ENCODE peak calls at places on chromosomes 6 and 20, in five cellular contexts. C is NCI-H345; B is HCEC 1CT; M is effector memory CD8-positive, alpha-beta T cell; I is dermis microvascular lymphatic vessel endothelial cell. D is an unnamed sample.

GRCh38 chr6:146110990-146111389 is 82.1 kb downstream of the GRM1 start:
- DNase-seq in C (no peak), B (no peak), M (no peak), I (no peak), D (no peak)

GRCh38 chr6:48098923-48099322 is 12.1 kb downstream of the PTCHD4 start:
- DNase-seq in C (no peak), B (no peak), M (no peak), I (peak), D (no peak)

GRCh38 chr20:33460711-33461110 is 17.1 kb upstream of the SNTA1 start:
- DNase-seq in C (peak), B (no peak), M (no peak), I (no peak), D (no peak)

GRCh38 chr20:57934913-57935312 is 225.1 kb upstream of the PMEPA1 start:
- DNase-seq in C (no peak), B (no peak), M (no peak), I (no peak), D (no peak)

GRCh38 chr20:53489528-53489927 is 104.1 kb downstream of the ZNF217 start:
- DNase-seq in C (no peak), B (no peak), M (no peak), I (no peak), D (no peak)

GRCh38 chr6:110878751-110879539 is 4.4 kb downstream of the AMD1 start:
- DNase-seq in C (no peak), B (peak), M (peak), I (peak), D (peak)

GRCh38 chr6:152698692-152699091 is 995 bp downstream of the MYCT1 start:
- DNase-seq in C (no peak), B (no peak), M (no peak), I (peak), D (no peak)

GRCh38 chr20:19110866-19111460 is 101.5 kb upstream of the SLC24A3 start:
- DNase-seq in C (no peak), B (no peak), M (no peak), I (no peak), D (no peak)

GRCh38 chr6:118408863-118409262 is 139.2 kb upstream of the PLN start:
- DNase-seq in C (no peak), B (no peak), M (no peak), I (no peak), D (no peak)

GRCh38 chr6:144156334-144156733 is 6.0 kb downstream of the STX11 start:
- DNase-seq in C (no peak), B (no peak), M (no peak), I (no peak), D (no peak)

GRCh38 chr20:44142416-44142815 is 44.6 kb downstream of the JPH2 start:
- DNase-seq in C (no peak), B (no peak), M (no peak), I (no peak), D (no peak)

GRCh38 chr20:32472581-32473207 is 112.4 kb downstream of the NOL4L start:
- DNase-seq in C (no peak), B (no peak), M (no peak), I (no peak), D (no peak)

GRCh38 chr6:129575378-129576118 is 134.4 kb downstream of the ARHGAP18 start:
- DNase-seq in C (no peak), B (peak), M (no peak), I (peak), D (peak)

GRCh38 chr6:40912158-40912946 is 126.7 kb downstream of the UNC5CL start:
- DNase-seq in C (peak), B (no peak), M (peak), I (peak), D (no peak)

GRCh38 chr20:59825944-59826759 is 107.3 kb downstream of the SYCP2 start:
- DNase-seq in C (peak), B (no peak), M (no peak), I (no peak), D (no peak)

GRCh38 chr6:100366419-100366818 is 98.3 kb downstream of the SIM1 start:
- DNase-seq in C (no peak), B (peak), M (no peak), I (no peak), D (no peak)

GRCh38 chr20:38418509-38419204 is 16.5 kb downstream of the SNHG17 start:
- DNase-seq in C (no peak), B (peak), M (no peak), I (peak), D (no peak)

GRCh38 chr6:157848693-157849092 is 25.6 kb downstream of the SNX9 start:
- DNase-seq in C (no peak), B (no peak), M (no peak), I (no peak), D (no peak)

GRCh38 chr20:23367770-23368169 is 5.8 kb downstream of the GZF1 start:
- DNase-seq in C (no peak), B (peak), M (no peak), I (no peak), D (no peak)

GRCh38 chr6:153673214-153673613 is 365.8 kb upstream of the OPRM1 start:
- DNase-seq in C (no peak), B (no peak), M (no peak), I (no peak), D (no peak)

GRCh38 chr6:48111143-48111506 is at the start of gene PTCHD4:
- DNase-seq in C (peak), B (no peak), M (no peak), I (peak), D (no peak)

GRCh38 chr20:49207071-49207470 is 12.1 kb upstream of the DDX27 start:
- DNase-seq in C (no peak), B (no peak), M (no peak), I (no peak), D (no peak)

GRCh38 chr6:46642928-46643751 is 9.5 kb downstream of the CYP39A1 start:
- DNase-seq in C (no peak), B (no peak), M (no peak), I (no peak), D (no peak)

GRCh38 chr6:149356081-149356750 is 38.7 kb downstream of the TAB2 start:
- DNase-seq in C (no peak), B (no peak), M (no peak), I (no peak), D (no peak)

GRCh38 chr6:81758221-81758620 is 5.7 kb upstream of the TENT5A start:
- DNase-seq in C (no peak), B (no peak), M (no peak), I (no peak), D (no peak)

GRCh38 chr6:152441892-152442291 is 195.3 kb downstream of the SYNE1 start:
- DNase-seq in C (no peak), B (no peak), M (no peak), I (no peak), D (no peak)

GRCh38 chr20:219290-220115 is 7.6 kb upstream of the DEFB129 start:
- DNase-seq in C (peak), B (peak), M (no peak), I (peak), D (peak)

GRCh38 chr6:28814032-28814976 is 109.5 kb downstream of the TRIM27 start:
- DNase-seq in C (no peak), B (no peak), M (no peak), I (no peak), D (no peak)

GRCh38 chr6:100176321-100176950 is 182.4 kb upstream of the MCHR2 start:
- DNase-seq in C (no peak), B (peak), M (no peak), I (peak), D (no peak)

GRCh38 chr6:148565931-148566663 is 180.7 kb upstream of the UST start:
- DNase-seq in C (no peak), B (peak), M (no peak), I (peak), D (no peak)

GRCh38 chr6:72639920-72640621 is 18.2 kb downstream of the KCNQ5 start:
- DNase-seq in C (no peak), B (no peak), M (no peak), I (no peak), D (no peak)

GRCh38 chr6:6788394-6789020 is 200.0 kb downstream of the LY86 start:
- DNase-seq in C (no peak), B (no peak), M (no peak), I (peak), D (no peak)

GRCh38 chr6:147947521-147947920 is 395.1 kb upstream of the SASH1 start:
- DNase-seq in C (no peak), B (peak), M (no peak), I (no peak), D (no peak)